ENCODE peak calls at places on chromosome 10, in six cellular contexts. W is OCI-LY7, J is left ventricle myocardium inferior, Q is tibial nerve, V is B cell, M is breast epithelium. H is an unnamed sample.

GRCh38 chr10:64261092-64261491 is 739.9 kb downstream of the REEP3 start:
- DNase-seq in W (no peak), J (no peak), Q (no peak), V (no peak), M (no peak), H (no peak)

GRCh38 chr10:60096761-60097513 is 190.6 kb upstream of the CCDC6 start:
- DNase-seq in W (no peak), J (no peak), Q (no peak), V (no peak), M (no peak), H (no peak)

GRCh38 chr10:65518379-65518778 is 1407.5 kb upstream of the LRRTM3 start:
- DNase-seq in W (no peak), J (no peak), Q (no peak), V (no peak), M (no peak), H (no peak)

GRCh38 chr10:130777507-130778165 is 533.9 kb downstream of the TCERG1L start:
- DNase-seq in W (no peak), J (no peak), Q (no peak), V (no peak), M (peak), H (no peak)

GRCh38 chr10:71272122-71272771 is 46.8 kb upstream of the SLC29A3 start:
- DNase-seq in W (no peak), J (no peak), Q (no peak), V (no peak), M (no peak), H (no peak)

GRCh38 chr10:35056686-35057085 is 33.5 kb downstream of the CUL2 start:
- DNase-seq in W (no peak), J (no peak), Q (no peak), V (no peak), M (no peak), H (no peak)

GRCh38 chr10:69936091-69936490 is 116.6 kb upstream of the MACROH2A2 start:
- DNase-seq in W (peak), J (no peak), Q (no peak), V (no peak), M (no peak), H (no peak)

GRCh38 chr10:99451499-99451788 is 21.0 kb upstream of the GOT1 start:
- DNase-seq in W (no peak), J (no peak), Q (no peak), V (no peak), M (no peak), H (no peak)

GRCh38 chr10:29535012-29535777 is 99.6 kb downstream of the SVIL start:
- DNase-seq in W (no peak), J (peak), Q (peak), V (no peak), M (no peak), H (no peak)

GRCh38 chr10:107814865-107815487 is 650.5 kb upstream of the SORCS1 start:
- DNase-seq in W (peak), J (no peak), Q (peak), V (peak), M (no peak), H (no peak)

GRCh38 chr10:83127942-83128575 is 1011.2 kb upstream of the GHITM start:
- DNase-seq in W (no peak), J (no peak), Q (no peak), V (no peak), M (no peak), H (no peak)

GRCh38 chr10:100886946-100887345 is 25.8 kb upstream of the SLF2 start:
- DNase-seq in W (no peak), J (peak), Q (peak), V (no peak), M (no peak), H (no peak)

GRCh38 chr10:17290226-17290625 is 62.2 kb downstream of the VIM start:
- DNase-seq in W (peak), J (no peak), Q (no peak), V (no peak), M (no peak), H (no peak)
- TF ChIP-seq CTCF in W (peak), J (peak), Q (no peak), V (no peak), M (no peak), H (peak)

GRCh38 chr10:49281461-49281860 is 17.5 kb upstream of the C10orf71 start:
- DNase-seq in W (no peak), J (no peak), Q (no peak), V (no peak), M (no peak), H (no peak)
- TF ChIP-seq CTCF in W (peak), J (peak), Q (no peak), V (no peak), M (no peak), H (peak)

DNA sequence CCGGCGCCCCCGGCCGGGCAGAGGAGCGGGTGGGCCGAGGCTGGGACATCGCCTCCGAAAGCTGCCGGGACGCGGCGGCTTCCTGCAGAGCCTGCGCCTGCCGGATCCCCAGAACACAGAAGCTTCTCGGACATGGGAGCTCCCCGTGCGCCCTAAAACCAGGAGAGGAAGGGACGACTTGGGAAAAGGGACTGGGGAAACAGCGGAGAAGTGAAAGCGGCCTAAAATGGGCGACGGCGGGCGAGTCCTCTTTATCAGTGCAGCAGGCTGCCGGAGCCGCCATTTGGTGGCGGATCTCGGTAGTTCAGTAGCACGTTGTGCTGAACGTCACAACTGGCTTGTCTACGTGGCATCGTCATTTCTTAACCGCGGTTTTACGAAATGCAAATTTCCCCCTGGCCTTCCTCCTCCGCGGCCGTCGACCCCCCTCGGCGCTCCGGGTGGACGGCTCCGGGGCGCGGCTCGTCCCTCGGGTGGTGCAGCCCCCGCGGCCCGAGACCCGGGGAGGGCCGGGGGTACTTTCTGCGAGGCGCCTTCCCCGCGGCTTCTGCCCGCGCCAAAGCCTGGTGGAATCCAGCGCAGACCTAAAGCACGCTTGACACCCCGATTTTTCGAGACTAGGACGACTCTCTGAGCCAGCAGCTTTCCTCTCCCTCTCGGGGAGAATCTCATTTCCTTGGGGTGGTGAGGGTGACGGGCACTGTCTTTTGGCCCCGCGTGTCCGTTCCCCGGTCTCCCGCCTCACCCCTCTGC is 9.9 kb upstream of the SPAG6 start:
- DNase-seq in W (no peak), J (no peak), Q (no peak), V (peak), M (no peak), H (no peak)
- TF ChIP-seq CTCF in W (no peak), J (peak), Q (peak), V (peak), M (peak), H (no peak)

GRCh38 chr10:131981429-131982184 is at the start of gene BNIP3:
- DNase-seq in W (peak), J (peak), Q (peak), V (peak), M (peak), H (peak)

GRCh38 chr10:131979821-131980270 is 1.9 kb downstream of the BNIP3 start:
- DNase-seq in W (no peak), J (peak), Q (no peak), V (no peak), M (peak), H (no peak)

GRCh38 chr10:131982185-131982756 is 548 bp upstream of the BNIP3 start:
- DNase-seq in W (peak), J (no peak), Q (no peak), V (no peak), M (peak), H (no peak)

GRCh38 chr10:131980321-131980720 is 1.4 kb downstream of the BNIP3 start:
- DNase-seq in W (no peak), J (no peak), Q (no peak), V (no peak), M (peak), H (no peak)

GRCh38 chr10:131980757-131981428 is 830 bp downstream of the BNIP3 start:
- DNase-seq in W (no peak), J (no peak), Q (no peak), V (peak), M (peak), H (no peak)
- TF ChIP-seq CTCF in W (no peak), J (no peak), Q (no peak), V (no peak), M (no peak), H (no peak)